ENCODE peak calls at places on chromosomes 1 and 21, in six cellular contexts. Q is T-helper 1 cell, K is iris pigment epithelial cell, H is H9, E is GM12891, U is GM04504. F is an unnamed sample.

GRCh38 chr21:38203229-38203628 is 53.6 kb upstream of the KCNJ15 start:
- DNase-seq in Q (no peak), H (no peak), U (no peak), E (no peak), K (no peak), F (no peak)

GRCh38 chr1:20051218-20051829 is 18.7 kb upstream of the PLA2G5 start:
- DNase-seq in U (no peak), K (no peak), H (no peak), Q (no peak), E (no peak), F (no peak)

GRCh38 chr1:201903135-201903534 is 14.4 kb downstream of the SHISA4 start:
- DNase-seq in K (peak; percentile 47), E (no peak), U (no peak), H (no peak), Q (no peak), F (no peak)

GRCh38 chr1:2050482-2050792 is 226 bp downstream of the PRKCZ start:
- DNase-seq in H (no peak), Q (no peak), K (peak; percentile 14), U (no peak), E (no peak), F (no peak)

GRCh38 chr1:195202271-195202670 is 1406.0 kb downstream of the KCNT2 start:
- DNase-seq in U (no peak), K (no peak), E (no peak), H (no peak), Q (no peak), F (no peak)

GRCh38 chr1:119477710-119478109 is 29.3 kb upstream of the HSD3B1 start:
- DNase-seq in E (no peak), U (no peak), Q (no peak), H (no peak), K (no peak), F (no peak)

GRCh38 chr1:54540891-54541290 is 7.1 kb upstream of the ACOT11 start:
- DNase-seq in E (no peak), H (no peak), U (no peak), K (no peak), Q (no peak), F (no peak)

GRCh38 chr1:156464335-156464734 is 36.2 kb downstream of the MEF2D start:
- DNase-seq in H (no peak), U (no peak), E (no peak), Q (no peak), K (no peak), F (no peak)

GRCh38 chr1:6351480-6352137 is 42.0 kb downstream of the ACOT7 start:
- DNase-seq in K (no peak), H (no peak), U (no peak), E (no peak), Q (no peak), F (no peak)

GRCh38 chr1:91885331-91885715 is 628 bp downstream of the TGFBR3 start:
- DNase-seq in K (peak; percentile 24), H (no peak), U (no peak), Q (peak; percentile 67), E (peak; percentile 22), F (no peak)

GRCh38 chr1:164733070-164733469 is 174.1 kb downstream of the PBX1 start:
- DNase-seq in H (no peak), E (no peak), U (no peak), K (peak; percentile 91), Q (no peak), F (no peak)

GRCh38 chr1:55823521-55824296 is 608.5 kb upstream of the USP24 start:
- DNase-seq in Q (no peak), U (no peak), K (peak; percentile 35), H (no peak), E (no peak), F (no peak)

GRCh38 chr1:163897401-163898169 is 575.8 kb downstream of the NUF2 start:
- DNase-seq in E (no peak), H (no peak), Q (no peak), K (peak; percentile 97), U (peak; percentile 85), F (peak; percentile 34)

GRCh38 chr1:111593403-111594127 is 26.0 kb upstream of the RAP1A start:
- DNase-seq in H (no peak), Q (no peak), U (no peak), K (no peak), E (no peak), F (no peak)

GRCh38 chr1:94884101-94884875 is 42.6 kb downstream of the CNN3 start:
- DNase-seq in E (no peak), Q (no peak), K (peak; percentile 72), U (peak; percentile 48), H (peak; percentile 81), F (peak; percentile 32)

GRCh38 chr1:1157033-1157365 is 16.7 kb upstream of the TTLL10 start:
- DNase-seq in E (no peak), K (no peak), H (no peak), Q (no peak), U (no peak), F (no peak)

GRCh38 chr1:157363660-157364140 is 188.6 kb downstream of the FCRL5 start:
- DNase-seq in K (peak; percentile 48), E (no peak), Q (no peak), U (peak; percentile 7), H (peak; percentile 78), F (no peak)

GRCh38 chr1:230321341-230321740 is 104.8 kb downstream of the PGBD5 start:
- DNase-seq in H (no peak), Q (no peak), K (no peak), U (no peak), E (no peak), F (no peak)

GRCh38 chr1:83854456-83854855 is 144.5 kb downstream of the TTLL7 start:
- DNase-seq in K (no peak), Q (no peak), E (no peak), U (no peak), H (no peak), F (no peak)

GRCh38 chr1:222777977-222778376 is 36.9 kb upstream of the DISP1 start:
- DNase-seq in E (no peak), K (peak; percentile 65), H (no peak), U (no peak), Q (no peak), F (no peak)

GRCh38 chr1:224170748-224171478 is 12.1 kb upstream of the DEGS1 start:
- DNase-seq in E (no peak), Q (peak; percentile 52), H (peak; percentile 53), U (no peak), K (peak; percentile 36), F (no peak)

F was measured in HS-5.